ENCODE peak calls at places on chromosomes 12 and 14, in four cellular contexts. A is K562, G is HL-60, I is GM12878. H is an unnamed sample.

GRCh38 chr14:71049435-71050147 is 142.3 kb downstream of the PCNX1 start:
- DNase-seq in A (no peak), G (no peak), I (no peak), H (no peak)

GRCh38 chr12:50211392-50212070 is 44.4 kb upstream of the CERS5 start:
- DNase-seq in A (no peak), I (no peak), G (no peak), H (no peak)

GRCh38 chr14:70726651-70727375 is 82.5 kb downstream of the MAP3K9 start:
- DNase-seq in G (no peak), A (no peak), I (no peak), H (no peak)

GRCh38 chr12:47214771-47215170 is 135.0 kb upstream of the AMIGO2 start:
- DNase-seq in I (no peak), G (no peak), A (no peak), H (no peak)

GRCh38 chr12:23428758-23429157 is 520.7 kb downstream of the SOX5 start:
- DNase-seq in G (no peak), A (no peak), I (no peak), H (no peak)

GRCh38 chr12:70785896-70786295 is 134.6 kb downstream of the PTPRR start:
- DNase-seq in G (no peak), A (no peak), I (no peak), H (no peak)

GRCh38 chr14:84646791-84647500 is 883.0 kb upstream of the FLRT2 start:
- DNase-seq in A (no peak), I (no peak), G (no peak), H (no peak)

GRCh38 chr12:92764820-92765219 is 62.0 kb downstream of the PLEKHG7 start:
- DNase-seq in A (peak), I (no peak), G (no peak), H (no peak)

GRCh38 chr12:30974746-30975500 is 48.4 kb downstream of the TSPAN11 start:
- DNase-seq in G (no peak), A (no peak), I (no peak), H (no peak)

GRCh38 chr12:89597770-89598169 is 71.9 kb upstream of the POC1B start:
- DNase-seq in I (peak), G (no peak), A (no peak), H (no peak)

GRCh38 chr14:104927432-104927816 is 2.7 kb downstream of the PLD4 start:
- DNase-seq in G (no peak), A (no peak), I (no peak), H (no peak)

GRCh38 chr14:54175298-54175942 is 218.8 kb upstream of the BMP4 start:
- DNase-seq in I (peak), A (peak), G (peak), H (no peak)

GRCh38 chr14:67370830-67371229 is 10.7 kb downstream of the EIF2S1 start:
- DNase-seq in I (no peak), A (no peak), G (no peak), H (no peak)

GRCh38 chr14:75518625-75519024 is 3.6 kb upstream of the BATF start:
- DNase-seq in G (peak), A (peak), I (no peak), H (no peak)

GRCh38 chr14:22047105-22047504 is 373.5 kb upstream of the OR4E1 start:
- DNase-seq in A (peak), G (no peak), I (no peak), H (no peak)

GRCh38 chr12:117439531-117440001 is 78.1 kb upstream of the NOS1 start:
- DNase-seq in A (no peak), G (no peak), I (no peak), H (no peak)

DNA sequence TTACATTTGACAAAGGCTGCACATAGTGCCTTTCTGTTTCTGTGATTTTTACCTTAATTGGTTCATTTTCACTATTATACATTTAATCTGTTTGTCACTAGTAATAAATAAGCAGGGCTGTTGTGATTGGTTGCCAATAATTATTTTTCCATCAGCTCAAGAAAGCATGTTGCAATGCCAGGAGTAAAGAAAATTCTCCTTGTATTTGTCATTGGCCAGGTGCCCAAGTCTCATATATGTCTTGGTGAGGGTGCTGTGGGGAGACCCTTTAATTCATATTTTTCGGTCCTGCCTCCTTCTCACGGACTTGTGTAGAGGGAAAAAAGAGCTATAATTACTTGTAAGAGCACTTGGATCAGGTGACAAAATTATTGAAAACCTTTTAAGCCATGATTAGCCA is 108.0 kb downstream of the KITLG start:
- DNase-seq in I (no peak), A (no peak), G (no peak), H (no peak)
- TF ChIP-seq SPI1 in I (no peak), A (no peak), G (no peak), H (no peak)

GRCh38 chr12:109130755-109131521 is 14.6 kb downstream of the ACACB start:
- DNase-seq in A (no peak), I (no peak), G (no peak), H (no peak)
- TF ChIP-seq SPI1 in A (no peak), I (no peak), G (no peak), H (no peak)

GRCh38 chr12:106228320-106228710 is 19.5 kb downstream of the CKAP4 start:
- DNase-seq in G (no peak), A (no peak), I (no peak), H (no peak)
- TF ChIP-seq SPI1 in G (no peak), A (no peak), I (no peak), H (no peak)

GRCh38 chr12:53623986-53624385 is 2.2 kb downstream of the ATF7 start:
- DNase-seq in I (no peak), A (peak), G (no peak), H (no peak)
- TF ChIP-seq SPI1 in I (no peak), A (no peak), G (no peak), H (no peak)

DNA sequence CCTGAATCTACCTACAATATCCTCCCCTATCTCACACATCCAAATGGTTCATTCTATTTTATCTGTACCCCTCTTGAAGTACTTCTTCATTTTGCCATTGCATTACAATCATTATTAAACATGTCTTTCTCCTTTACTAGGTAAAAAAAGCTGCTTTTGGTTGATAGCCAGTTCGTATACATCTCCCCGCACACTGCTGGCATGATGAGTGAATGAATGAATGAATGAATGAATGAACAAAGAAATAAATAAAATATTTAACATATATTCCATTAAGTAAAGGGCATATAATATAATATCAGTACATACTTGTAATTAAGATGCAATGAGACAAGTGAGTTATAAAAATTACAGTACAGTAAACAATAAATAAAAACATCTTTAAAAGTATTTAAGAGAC is 298 bp upstream of the GPR65 start:
- DNase-seq in I (no peak), A (no peak), G (no peak), H (no peak)
- TF ChIP-seq SPI1 in I (no peak), A (no peak), G (no peak), H (no peak)

GRCh38 chr14:103141117-103141796 is 18.0 kb downstream of the TNFAIP2 start:
- DNase-seq in I (no peak), G (no peak), A (peak), H (no peak)
- TF ChIP-seq SPI1 in I (no peak), G (no peak), A (no peak), H (no peak)

GRCh38 chr14:51848120-51848519 is 12.3 kb upstream of the GNG2 start:
- DNase-seq in G (no peak), A (no peak), I (no peak), H (no peak)

GRCh38 chr14:51849095-51849494 is 11.3 kb upstream of the GNG2 start:
- DNase-seq in I (no peak), A (no peak), G (no peak), H (no peak)

GRCh38 chr14:51845811-51846210 is 14.6 kb upstream of the GNG2 start:
- DNase-seq in G (peak), I (no peak), A (no peak), H (no peak)

GRCh38 chr14:51847489-51847796 is 13.0 kb upstream of the GNG2 start:
- DNase-seq in A (no peak), G (no peak), I (no peak), H (no peak)

GRCh38 chr14:51846631-51847488 is 13.6 kb upstream of the GNG2 start:
- DNase-seq in I (peak), A (peak), G (peak), H (no peak)
- TF ChIP-seq SPI1 in I (peak), A (peak), G (peak), H (peak)

GRCh38 chr14:73809386-73809785 is 42.2 kb upstream of the PTGR2 start:
- DNase-seq in G (no peak), I (no peak), A (no peak), H (no peak)

GRCh38 chr14:73811164-73811503 is 40.5 kb upstream of the PTGR2 start:
- DNase-seq in I (no peak), A (no peak), G (no peak), H (no peak)

GRCh38 chr14:73814158-73814557 is 37.5 kb upstream of the PTGR2 start:
- DNase-seq in A (no peak), G (no peak), I (no peak), H (no peak)

GRCh38 chr14:73807439-73807838 is 44.2 kb upstream of the PTGR2 start:
- DNase-seq in I (no peak), G (no peak), A (no peak), H (no peak)

GRCh38 chr14:73810478-73811163 is 41.0 kb upstream of the PTGR2 start:
- DNase-seq in A (no peak), I (no peak), G (no peak), H (no peak)
- TF ChIP-seq SPI1 in A (peak), I (peak), G (peak), H (peak)

GRCh38 chr14:76589246-76589645 is 172.0 kb upstream of the VASH1 start:
- DNase-seq in I (no peak), A (peak), G (no peak), H (no peak)

GRCh38 chr14:76595266-76595665 is 166.0 kb upstream of the VASH1 start:
- DNase-seq in A (no peak), G (no peak), I (no peak), H (no peak)

GRCh38 chr14:76591270-76591669 is 170.0 kb upstream of the VASH1 start:
- DNase-seq in A (no peak), G (no peak), I (no peak), H (no peak)
- TF ChIP-seq SPI1 in A (no peak), G (no peak), I (no peak), H (no peak)

H was measured in GM12891.